ENCODE peak calls at places on chromosomes 13 and 19, in four cellular contexts. S is astrocyte; G is CD4-positive, alpha-beta memory T cell; E is colonic mucosa. H is an unnamed sample.

GRCh38 chr13:108346376-108346775 is 76.9 kb downstream of the TNFSF13B start:
- DNase-seq in S (no peak), G (peak), E (no peak), H (no peak)

GRCh38 chr13:57424379-57424778 is 207.2 kb upstream of the PCDH17 start:
- DNase-seq in S (no peak), G (no peak), E (no peak), H (no peak)

GRCh38 chr19:55452381-55453325 is 8.8 kb downstream of the ISOC2 start:
- DNase-seq in S (peak), G (no peak), E (peak), H (no peak)

GRCh38 chr19:49443366-49444099 is 2.2 kb upstream of the SLC17A7 start:
- DNase-seq in S (peak), G (peak), E (peak), H (peak)

GRCh38 chr13:39597828-39598227 is 5.2 kb downstream of the LHFPL6 start:
- DNase-seq in S (no peak), G (no peak), E (no peak), H (no peak)

GRCh38 chr13:47114030-47114429 is 217.2 kb upstream of the HTR2A start:
- DNase-seq in S (peak), G (no peak), E (no peak), H (no peak)

GRCh38 chr13:110403315-110403714 is 96.2 kb downstream of the COL4A2 start:
- DNase-seq in S (peak), G (no peak), E (no peak), H (no peak)

GRCh38 chr19:35040826-35041547 is 534 bp upstream of the HPN start:
- DNase-seq in S (no peak), G (no peak), E (peak), H (no peak)

GRCh38 chr19:10010247-10010691 is at the start of gene COL5A3:
- DNase-seq in S (no peak), G (no peak), E (peak), H (no peak)

GRCh38 chr13:102686024-102686423 is 8.8 kb downstream of the METTL21C start:
- DNase-seq in S (no peak), G (no peak), E (no peak), H (no peak)

GRCh38 chr19:11580665-11581418 is 3.4 kb upstream of the ACP5 start:
- DNase-seq in S (no peak), G (no peak), E (no peak), H (no peak)

GRCh38 chr13:42992585-42993122 is 613 bp upstream of the EPSTI1 start:
- DNase-seq in S (no peak), G (peak), E (no peak), H (peak)

GRCh38 chr13:62251734-62252133 is 836.1 kb upstream of the PCDH20 start:
- DNase-seq in S (no peak), G (no peak), E (no peak), H (no peak)

GRCh38 chr19:49930483-49931011 is 1.2 kb upstream of the NUP62 start:
- DNase-seq in S (no peak), G (no peak), E (peak), H (no peak)

GRCh38 chr13:72851678-72852014 is 69.7 kb downstream of the PIBF1 start:
- DNase-seq in S (no peak), G (no peak), E (no peak), H (no peak)

GRCh38 chr19:2721570-2722540 is 683 bp upstream of the DIRAS1 start:
- DNase-seq in S (no peak), G (no peak), E (no peak), H (no peak)

GRCh38 chr13:29384466-29384865 is 211.0 kb downstream of the SLC7A1 start:
- DNase-seq in S (no peak), G (no peak), E (no peak), H (no peak)

GRCh38 chr19:14536926-14537692 is 7.7 kb downstream of the TECR start:
- DNase-seq in S (no peak), G (peak), E (peak), H (peak)

GRCh38 chr19:6318772-6319171 is 14.6 kb downstream of the ACER1 start:
- DNase-seq in S (peak), G (no peak), E (no peak), H (no peak)

GRCh38 chr19:13646758-13647157 is 117.6 kb upstream of the MRI1 start:
- DNase-seq in S (no peak), G (peak), E (no peak), H (no peak)

GRCh38 chr13:101398920-101399319 is 17.4 kb downstream of the NALCN start:
- DNase-seq in S (peak), G (no peak), E (no peak), H (no peak)

GRCh38 chr19:35127871-35128270 is 7.0 kb downstream of the LGI4 start:
- DNase-seq in S (no peak), G (no peak), E (no peak), H (no peak)

GRCh38 chr19:18776736-18777135 is 14.4 kb downstream of the COMP start:
- DNase-seq in S (no peak), G (no peak), E (no peak), H (no peak)

GRCh38 chr13:48975101-48975925 is at the start of gene FNDC3A:
- DNase-seq in S (peak), G (peak), E (peak), H (peak)

GRCh38 chr13:80437212-80437611 is 96.3 kb upstream of the SPRY2 start:
- DNase-seq in S (no peak), G (no peak), E (no peak), H (no peak)
- H3K27ac ChIP-seq in S (no peak), G (no peak), E (no peak), H (no peak)

GRCh38 chr13:100244431-100244830 is 155.5 kb downstream of the PCCA start:
- DNase-seq in S (peak), G (no peak), E (no peak), H (no peak)
- H3K4me3 ChIP-seq in S (no peak), G (no peak), E (no peak), H (no peak)

GRCh38 chr19:51703655-51704515 is 10.8 kb downstream of the SPACA6 start:
- DNase-seq in S (peak), G (peak), E (peak), H (peak)
- H3K27ac ChIP-seq in S (peak), G (peak), E (peak), H (peak)

GRCh38 chr19:40503300-40503699 is 36.5 kb downstream of the SPTBN4 start:
- DNase-seq in S (no peak), G (no peak), E (no peak), H (peak)
- H3K4me3 ChIP-seq in S (no peak), G (no peak), E (no peak), H (no peak)

DNA sequence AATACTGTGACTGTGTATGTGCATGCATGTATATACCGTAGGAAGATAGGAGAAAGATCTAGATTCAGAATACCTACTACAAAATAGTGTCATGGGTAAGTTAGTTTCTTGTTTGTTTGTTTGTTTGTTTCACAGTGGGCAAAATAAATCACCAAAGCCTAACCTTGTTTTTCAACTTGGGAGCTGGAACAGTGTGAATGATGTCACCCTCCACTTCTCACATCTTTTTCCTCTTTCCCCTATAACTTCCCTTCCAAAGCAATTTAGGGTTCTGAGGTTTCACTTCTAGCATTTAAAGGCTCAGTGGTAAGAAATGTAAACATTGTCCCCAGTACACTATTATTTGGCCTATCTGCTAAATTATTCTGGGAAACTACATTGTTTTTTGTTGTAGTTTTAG is 5.4 kb downstream of the KCTD4 start:
- DNase-seq in S (no peak), G (no peak), E (no peak), H (no peak)
- H3K27ac ChIP-seq in S (peak), G (no peak), E (no peak), H (no peak)

GRCh38 chr13:27006519-27007161 is 165.0 kb downstream of the USP12 start:
- DNase-seq in S (no peak), G (no peak), E (peak), H (no peak)
- H3K4me3 ChIP-seq in S (peak), G (no peak), E (peak), H (no peak)

GRCh38 chr13:112177459-112177858 is 110.5 kb downstream of the SOX1 start:
- DNase-seq in S (no peak), G (no peak), E (no peak), H (no peak)

GRCh38 chr13:112176746-112177119 is 109.8 kb downstream of the SOX1 start:
- DNase-seq in S (no peak), G (no peak), E (no peak), H (no peak)

GRCh38 chr13:112178769-112179168 is 111.8 kb downstream of the SOX1 start:
- DNase-seq in S (no peak), G (no peak), E (no peak), H (no peak)

GRCh38 chr13:112179421-112179820 is 112.5 kb downstream of the SOX1 start:
- DNase-seq in S (no peak), G (no peak), E (no peak), H (no peak)

DNA sequence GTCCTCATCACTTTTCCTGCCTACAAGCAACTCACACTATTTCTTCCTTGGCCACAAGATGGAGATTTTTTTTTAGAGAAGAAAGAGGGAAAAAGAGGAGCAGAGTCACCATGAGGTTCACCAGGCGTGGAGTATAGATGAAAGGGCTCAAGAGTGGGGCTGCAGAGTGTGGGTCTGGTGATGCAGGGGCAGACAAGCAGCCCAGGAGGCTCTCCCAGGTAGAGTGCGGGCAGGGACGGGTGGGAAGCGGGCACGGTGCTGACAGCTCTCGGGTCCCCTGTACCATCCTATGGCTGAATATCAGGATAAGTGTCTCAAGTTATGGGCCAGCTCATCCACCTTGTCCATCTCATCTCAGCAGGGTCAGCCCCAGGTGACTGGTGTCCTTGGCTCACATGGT is 110.9 kb downstream of the SOX1 start:
- DNase-seq in S (no peak), G (no peak), E (no peak), H (no peak)
- H3K27ac ChIP-seq in S (no peak), G (no peak), E (no peak), H (no peak)

DNA sequence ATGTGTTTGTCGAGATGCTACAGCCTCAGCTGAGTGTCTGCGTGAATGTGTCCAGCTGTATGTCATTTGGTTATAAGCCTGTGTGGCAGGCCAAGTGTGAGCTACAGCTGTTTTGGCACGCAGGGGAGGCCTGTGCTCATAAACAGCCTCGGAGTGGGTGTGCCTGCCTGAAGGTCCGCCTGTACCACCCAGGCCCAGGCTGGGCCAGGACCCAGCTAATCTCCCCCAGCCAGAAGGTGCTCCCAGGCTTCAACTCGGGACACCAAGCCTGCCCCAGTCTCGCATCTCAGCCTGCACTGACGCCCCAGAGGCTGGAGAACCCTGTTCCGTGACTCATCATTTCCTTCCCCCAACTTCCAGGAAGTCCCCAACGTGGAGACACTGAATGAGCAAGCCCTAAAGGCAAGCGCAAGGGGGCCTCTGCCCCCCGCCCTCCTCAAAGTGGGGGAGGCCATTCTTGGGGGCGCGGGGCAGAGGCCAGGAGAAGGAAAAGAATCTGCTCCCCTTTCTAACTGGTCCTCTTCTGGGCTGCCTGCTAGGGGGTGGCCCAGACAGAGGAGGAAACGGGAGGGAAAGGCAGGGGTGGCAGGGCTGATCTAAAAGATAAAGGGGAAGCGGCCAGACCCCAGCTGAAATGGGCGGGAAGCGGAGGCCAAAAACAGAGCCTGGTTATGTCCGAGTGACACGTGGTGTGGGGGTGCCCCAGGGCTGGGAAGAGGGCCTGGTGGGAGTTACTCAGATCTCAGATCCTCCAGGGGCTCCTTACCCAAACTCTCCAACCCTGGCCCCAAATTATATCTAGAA is 2.0 kb downstream of the SLC1A5 start:
- DNase-seq in S (peak), G (peak), E (peak), H (peak)
- H3K4me3 ChIP-seq in S (peak), G (peak), E (peak), H (peak)

GRCh38 chr13:34762312-34762711 is 179.8 kb upstream of the NBEA start:
- DNase-seq in S (peak), G (no peak), E (no peak), H (no peak)
- H3K27ac ChIP-seq in S (no peak), G (no peak), E (no peak), H (no peak)

DNA sequence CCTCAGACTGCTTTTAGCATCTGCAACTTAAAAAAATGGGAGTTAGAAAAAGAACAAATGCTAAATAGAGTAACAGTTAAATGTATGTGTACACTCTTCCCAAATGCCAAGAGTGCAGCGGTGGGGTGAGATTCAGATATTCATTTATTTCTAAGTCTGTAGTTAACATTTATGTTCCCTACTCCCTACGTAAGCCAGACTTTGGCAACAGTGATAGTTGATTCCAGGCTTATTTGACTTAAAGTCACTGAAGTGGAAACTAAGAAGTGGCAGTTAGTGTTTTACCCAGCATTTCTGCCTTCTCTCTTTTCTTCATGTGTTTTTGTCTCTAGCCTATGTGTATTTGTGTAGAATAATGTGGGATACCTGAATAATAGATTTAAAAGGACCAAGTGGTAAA is 4.5 kb downstream of the MIR17HG start:
- DNase-seq in S (no peak), G (no peak), E (no peak), H (no peak)
- H3K4me3 ChIP-seq in S (no peak), G (no peak), E (no peak), H (no peak)

H was measured in CD4-positive, CD25-positive, alpha-beta regulatory T cell.